ENCODE peak calls at places on chromosomes 6 and 20, in five cellular contexts. W, F, C, G and S are unnamed samples.

GRCh38 chr6:122953766-122954165 is 42.3 kb upstream of the CLVS2 start:
- DNase-seq in C (no peak), W (no peak), F (no peak), G (no peak), S (no peak)

GRCh38 chr6:106064766-106065165 is 21.4 kb upstream of the PRDM1 start:
- DNase-seq in W (no peak), G (no peak), F (no peak), C (peak; percentile 37), S (no peak)

GRCh38 chr20:41279546-41280225 is 37.8 kb downstream of the ZHX3 start:
- DNase-seq in F (no peak), W (no peak), G (no peak), C (no peak), S (no peak)

GRCh38 chr6:139967497-139967896 is 593.0 kb upstream of the CITED2 start:
- DNase-seq in C (peak; percentile 57), G (no peak), F (no peak), W (no peak), S (no peak)

GRCh38 chr20:46240881-46241280 is 67.4 kb downstream of the CDH22 start:
- DNase-seq in G (no peak), W (no peak), F (no peak), C (no peak), S (no peak)

GRCh38 chr20:60095456-60095855 is 137.2 kb downstream of the CDH26 start:
- DNase-seq in G (no peak), W (no peak), F (no peak), C (no peak), S (no peak)

GRCh38 chr20:17469631-17470030 is 61.5 kb downstream of the BFSP1 start:
- DNase-seq in C (no peak), F (no peak), W (no peak), G (no peak), S (no peak)

GRCh38 chr6:165453395-165453794 is 144.0 kb upstream of the C6orf118 start:
- DNase-seq in G (no peak), W (no peak), C (no peak), F (no peak), S (no peak)

GRCh38 chr6:30321692-30322388 is 4.9 kb upstream of the TRIM39 start:
- DNase-seq in C (peak; percentile 29), F (no peak), G (no peak), W (no peak), S (peak; percentile 54)

GRCh38 chr20:61662946-61663460 is 402.7 kb downstream of the TAF4 start:
- DNase-seq in G (no peak), C (no peak), W (no peak), F (no peak), S (no peak)

GRCh38 chr6:18053071-18053475 is 65.6 kb upstream of the KIF13A start:
- DNase-seq in F (no peak), W (no peak), C (peak; percentile 75), G (no peak), S (peak; percentile 33)

GRCh38 chr6:55943329-55943728 is 67.9 kb upstream of the BMP5 start:
- DNase-seq in G (no peak), C (peak; percentile 59), F (no peak), W (no peak), S (peak; percentile 36)

GRCh38 chr6:55265409-55266114 is 61.7 kb upstream of the GFRAL start:
- DNase-seq in W (no peak), F (no peak), G (no peak), C (no peak), S (no peak)

GRCh38 chr6:3739311-3739897 is 12.1 kb downstream of the PXDC1 start:
- DNase-seq in C (no peak), W (no peak), F (no peak), G (no peak), S (peak; percentile 33)

GRCh38 chr6:131132360-131132759 is 2.9 kb upstream of the AKAP7 start:
- DNase-seq in F (no peak), G (no peak), W (no peak), C (no peak), S (no peak)
- H3K4me1 ChIP-seq in F (no peaks in the 10 kb centered on the region), G (peaks cover 2% of the 10 kb centered on the region), W (no peaks in the 10 kb centered on the region), C (peaks cover 2% of the 10 kb centered on the region), S (no peaks in the 10 kb centered on the region)

GRCh38 chr20:44404204-44405181 is 49.0 kb downstream of the HNF4A start:
- DNase-seq in W (no peak), F (no peak), C (no peak), G (no peak), S (no peak)
- H3K23ac ChIP-seq in W (no peak overlapping the region), F (peak overlapping the region; percentile 91), C (no peak overlapping the region), G (no peak overlapping the region), S (no peak overlapping the region)

GRCh38 chr20:49986049-49986448 is 3.3 kb downstream of the SNAI1 start:
- DNase-seq in F (no peak), G (no peak), W (no peak), C (no peak), S (no peak)

GRCh38 chr20:49990310-49990720 is 7.5 kb downstream of the SNAI1 start:
- DNase-seq in G (no peak), C (no peak), F (no peak), W (no peak), S (peak; percentile 56)

GRCh38 chr20:49987868-49988690 is 5.3 kb downstream of the SNAI1 start:
- DNase-seq in F (no peak), C (peak; percentile 50), G (no peak), W (no peak), S (peak; percentile 55)

GRCh38 chr20:49987015-49987867 is 4.5 kb downstream of the SNAI1 start:
- DNase-seq in G (no peak), W (no peak), F (no peak), C (peak; percentile 50), S (no peak)

GRCh38 chr20:49989234-49990065 is 6.7 kb downstream of the SNAI1 start:
- DNase-seq in G (no peak), W (no peak), F (no peak), C (peak; percentile 87), S (peak; percentile 91)
- H3K14ac ChIP-seq in G (no peak overlapping the region), W (peak overlapping the region; percentile 6), F (no peak overlapping the region), C (peak overlapping the region; percentile 96), S (peak overlapping the region; percentile 89)

GRCh38 chr6:16762547-16763477 is 1.6 kb upstream of the ATXN1 start:
- DNase-seq in W (peak; percentile 54), G (no peak), C (peak; percentile 97), F (peak; percentile 27), S (peak; percentile 93)
- H3K4me1 ChIP-seq in W (peaks cover 5% of the 10 kb centered on the region), G (peaks cover 9% of the 10 kb centered on the region), C (peaks cover 13% of the 10 kb centered on the region), F (peaks cover 11% of the 10 kb centered on the region), S (peaks cover 9% of the 10 kb centered on the region)

GRCh38 chr20:36744243-36744642 is 1.6 kb downstream of the NDRG3 start:
- DNase-seq in C (no peak), F (no peak), W (no peak), G (no peak), S (no peak)
- H3K23ac ChIP-seq in C (peak overlapping the region; percentile 69), F (no peak overlapping the region), W (no peak overlapping the region), G (no peak overlapping the region), S (no peak overlapping the region)

DNA sequence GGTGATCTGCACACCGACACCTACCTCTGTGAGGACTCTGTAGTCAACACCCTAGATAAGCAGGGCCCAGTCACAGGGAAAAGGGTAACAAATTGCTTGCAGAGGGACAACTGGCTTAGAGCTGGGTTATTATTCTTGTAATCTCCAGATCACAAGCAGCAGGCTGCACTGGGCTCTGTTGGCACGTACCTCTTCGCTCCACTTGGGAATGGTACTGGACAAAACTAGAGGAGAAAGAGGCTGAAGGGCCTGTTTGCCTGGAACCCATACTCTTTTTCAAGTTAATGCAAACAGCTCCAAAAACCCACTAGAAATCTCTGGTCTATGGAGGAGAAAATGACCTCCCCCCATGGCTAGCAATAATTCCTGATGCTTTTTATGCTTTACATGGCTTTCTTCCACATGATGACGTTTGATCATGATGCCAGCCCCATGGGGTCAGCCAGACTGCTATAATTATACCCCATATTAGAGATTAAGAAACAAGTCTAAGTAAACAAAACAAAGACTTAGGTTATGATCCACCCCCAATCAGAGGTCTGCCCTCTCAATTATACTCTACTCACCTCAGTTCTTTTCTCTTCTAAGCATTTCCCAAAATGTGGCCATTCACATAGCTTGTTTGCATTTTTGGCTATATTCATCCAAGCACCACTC is 190.0 kb downstream of the UNC5CL start:
- DNase-seq in W (no peak), G (no peak), F (no peak), C (no peak), S (no peak)
- H3K14ac ChIP-seq in W (no peak overlapping the region), G (no peak overlapping the region), F (no peak overlapping the region), C (no peak overlapping the region), S (no peak overlapping the region)

GRCh38 chr6:25008707-25009106 is 72.9 kb upstream of the RIPOR2 start:
- DNase-seq in C (no peak), F (no peak), W (no peak), G (no peak), S (no peak)
- H3K4me1 ChIP-seq in C (peaks cover 19% of the 10 kb centered on the region), F (peaks cover 5% of the 10 kb centered on the region), W (no peaks in the 10 kb centered on the region), G (peaks cover 4% of the 10 kb centered on the region), S (peaks cover 8% of the 10 kb centered on the region)

GRCh38 chr20:4060856-4061440 is 45.6 kb upstream of the RNF24 start:
- DNase-seq in G (no peak), F (no peak), W (no peak), C (no peak), S (no peak)
- H3K23ac ChIP-seq in G (no peak overlapping the region), F (peak overlapping the region; percentile 25), W (no peak overlapping the region), C (no peak overlapping the region), S (no peak overlapping the region)

GRCh38 chr6:39725632-39725997 is 407 bp upstream of the KIF6 start:
- DNase-seq in G (no peak), F (no peak), W (no peak), C (no peak), S (no peak)
- H3K14ac ChIP-seq in G (no peak overlapping the region), F (no peak overlapping the region), W (no peak overlapping the region), C (no peak overlapping the region), S (no peak overlapping the region)